ENCODE peak calls at places on chromosomes 4 and X, in eight cellular contexts. D is fibroblast of pulmonary artery; I is activated CD8-positive, alpha-beta memory T cell treated with anti-CD3 and anti-CD28 coated beads for 4 hours; P is naive thymus-derived CD8-positive, alpha-beta T cell; U is non-pigmented ciliary epithelial cell; C is NCI-H2029 treated with DMSO at 0.1 percent for 48 hours; E is Panc1; K is SK-N-SH. L is an unnamed sample.

GRCh38 chrX:39869846-39870601 is 227.7 kb downstream of the BCOR start:
- DNase-seq in I (peak; percentile 61), E (no peak), U (no peak), P (peak; percentile 66), C (no peak), K (no peak), D (peak; percentile 52), L (no peak)

GRCh38 chrX:43065978-43066377 is 288.0 kb upstream of the PPP1R2C start:
- DNase-seq in U (no peak), P (no peak), K (no peak), I (no peak), D (peak; percentile 0), E (no peak), C (no peak), L (no peak)

GRCh38 chr4:139243448-139244365 is 36.3 kb downstream of the MGARP start:
- DNase-seq in C (no peak), E (no peak), I (no peak), U (peak; percentile 99), D (peak; percentile 95), P (no peak), K (no peak), L (no peak)

GRCh38 chr4:149823770-149824221 is 8.2 kb upstream of the IQCM start:
- DNase-seq in K (no peak), C (no peak), P (no peak), D (peak; percentile 61), I (no peak), U (peak; percentile 38), E (peak; percentile 33), L (no peak)

GRCh38 chrX:128106630-128107029 is 54.4 kb upstream of the ACTRT1 start:
- DNase-seq in D (no peak), E (peak; percentile 17), I (no peak), P (no peak), K (peak; percentile 4), U (peak; percentile 2), C (no peak), L (no peak)

GRCh38 chr4:8010618-8011017 is 71.0 kb upstream of the AFAP1 start:
- DNase-seq in P (no peak), E (no peak), I (no peak), U (no peak), D (peak; percentile 50), K (peak; percentile 96), C (peak; percentile 93), L (peak; percentile 30)

GRCh38 chr4:101155368-101155767 is 192.0 kb downstream of the PPP3CA start:
- DNase-seq in C (no peak), I (no peak), P (no peak), U (no peak), D (peak; percentile 40), K (no peak), E (no peak), L (no peak)

GRCh38 chr4:148453833-148454232 is 11.6 kb upstream of the NR3C2 start:
- DNase-seq in K (no peak), D (no peak), E (no peak), I (no peak), P (no peak), U (no peak), C (no peak), L (no peak)

GRCh38 chr4:148376151-148376550 is 66.1 kb downstream of the NR3C2 start:
- DNase-seq in I (no peak), U (peak; percentile 40), D (peak; percentile 64), E (no peak), P (peak; percentile 69), K (peak; percentile 3), C (peak; percentile 69), L (peak; percentile 18)

GRCh38 chr4:159227984-159228383 is 125.1 kb downstream of the RAPGEF2 start:
- DNase-seq in K (peak; percentile 27), E (no peak), P (no peak), C (no peak), U (peak; percentile 84), I (no peak), D (peak; percentile 93), L (no peak)

GRCh38 chr4:17712166-17712565 is 69.3 kb downstream of the FAM184B start:
- DNase-seq in D (no peak), C (no peak), K (no peak), P (no peak), E (no peak), U (no peak), I (no peak), L (no peak)

GRCh38 chr4:60619531-60620305 is 580.4 kb upstream of the ADGRL3 start:
- DNase-seq in K (no peak), U (no peak), C (no peak), D (no peak), E (no peak), P (no peak), I (no peak), L (no peak)

GRCh38 chrX:40247848-40248622 is 150.3 kb upstream of the BCOR start:
- DNase-seq in C (no peak), E (no peak), K (no peak), D (no peak), I (no peak), U (no peak), P (no peak), L (no peak)

GRCh38 chrX:20519077-20519617 is 252.4 kb upstream of the RPS6KA3 start:
- DNase-seq in C (no peak), I (no peak), P (no peak), D (no peak), E (no peak), U (no peak), K (no peak), L (no peak)

GRCh38 chr4:52358855-52359254 is 300.2 kb downstream of the USP46 start:
- DNase-seq in P (no peak), U (no peak), K (no peak), D (no peak), I (no peak), C (peak; percentile 26), E (no peak), L (no peak)

GRCh38 chrX:149569770-149570169 is 17.5 kb downstream of the MAGEA9B start:
- DNase-seq in E (no peak), U (no peak), D (no peak), K (no peak), I (no peak), P (no peak), C (no peak), L (no peak)

GRCh38 chrX:130120321-130120731 is 10.0 kb upstream of the ELF4 start:
- DNase-seq in K (no peak), U (no peak), I (no peak), P (no peak), C (no peak), D (no peak), E (no peak), L (no peak)